ENCODE peak calls at places on chromosomes 3 and 15, in seven cellular contexts. One of them, this sample, is unnamed.

GRCh38 chr15:68271854-68272471 is 5.6 kb upstream of the FEM1B start:
- DNase-seq in foreskin fibroblast: peak; percentile 87
- DNase-seq in EH: peak; percentile 95
- DNase-seq in NCI-H1436 treated with DMSO at 0.1 percent for 48 hours: no peak
- DNase-seq in choroid plexus epithelial cell: peak; percentile 81
- DNase-seq in RCC 7860: peak; percentile 77
- DNase-seq in dorsolateral prefrontal cortex: peak; percentile 55
- DNase-seq in this sample: peak; percentile 87

GRCh38 chr3:174955513-174956001 is 96.4 kb downstream of the NAALADL2 start:
- DNase-seq in dorsolateral prefrontal cortex: no peak
- DNase-seq in choroid plexus epithelial cell: peak; percentile 65
- DNase-seq in NCI-H1436 treated with DMSO at 0.1 percent for 48 hours: no peak
- DNase-seq in RCC 7860: peak; percentile 65
- DNase-seq in foreskin fibroblast: peak; percentile 64
- DNase-seq in EH: peak; percentile 75
- DNase-seq in this sample: peak; percentile 13

GRCh38 chr3:13210221-13210975 is 137.2 kb upstream of the IQSEC1 start:
- DNase-seq in RCC 7860: no peak
- DNase-seq in choroid plexus epithelial cell: no peak
- DNase-seq in foreskin fibroblast: no peak
- DNase-seq in NCI-H1436 treated with DMSO at 0.1 percent for 48 hours: no peak
- DNase-seq in dorsolateral prefrontal cortex: no peak
- DNase-seq in EH: no peak
- DNase-seq in this sample: no peak

GRCh38 chr3:80233576-80233975 is 465.8 kb upstream of the ROBO1 start:
- DNase-seq in RCC 7860: no peak
- DNase-seq in foreskin fibroblast: no peak
- DNase-seq in choroid plexus epithelial cell: no peak
- DNase-seq in EH: no peak
- DNase-seq in dorsolateral prefrontal cortex: no peak
- DNase-seq in NCI-H1436 treated with DMSO at 0.1 percent for 48 hours: no peak
- DNase-seq in this sample: no peak

GRCh38 chr3:20683912-20684311 is 497.9 kb upstream of the SGO1 start:
- DNase-seq in NCI-H1436 treated with DMSO at 0.1 percent for 48 hours: no peak
- DNase-seq in foreskin fibroblast: peak; percentile 81
- DNase-seq in dorsolateral prefrontal cortex: no peak
- DNase-seq in EH: peak; percentile 88
- DNase-seq in RCC 7860: no peak
- DNase-seq in choroid plexus epithelial cell: peak; percentile 60
- DNase-seq in this sample: peak; percentile 62

GRCh38 chr15:67923647-67923971 is 83.8 kb upstream of the RNU6-1 start:
- DNase-seq in NCI-H1436 treated with DMSO at 0.1 percent for 48 hours: no peak
- DNase-seq in choroid plexus epithelial cell: peak; percentile 75
- DNase-seq in RCC 7860: no peak
- DNase-seq in foreskin fibroblast: peak; percentile 19
- DNase-seq in dorsolateral prefrontal cortex: no peak
- DNase-seq in EH: no peak
- DNase-seq in this sample: no peak

GRCh38 chr3:112776000-112776399 is 70.7 kb downstream of the CD200R1L start:
- DNase-seq in EH: peak; percentile 53
- DNase-seq in dorsolateral prefrontal cortex: no peak
- DNase-seq in NCI-H1436 treated with DMSO at 0.1 percent for 48 hours: no peak
- DNase-seq in foreskin fibroblast: peak; percentile 47
- DNase-seq in choroid plexus epithelial cell: peak; percentile 65
- DNase-seq in RCC 7860: no peak
- DNase-seq in this sample: no peak

GRCh38 chr15:101692799-101693198 is 31.5 kb downstream of the TARS3 start:
- DNase-seq in NCI-H1436 treated with DMSO at 0.1 percent for 48 hours: no peak
- DNase-seq in choroid plexus epithelial cell: peak; percentile 64
- DNase-seq in dorsolateral prefrontal cortex: no peak
- DNase-seq in foreskin fibroblast: no peak
- DNase-seq in RCC 7860: no peak
- DNase-seq in EH: no peak
- DNase-seq in this sample: no peak

GRCh38 chr15:41930221-41930866 is 36.5 kb upstream of the SPTBN5 start:
- DNase-seq in RCC 7860: peak; percentile 94
- DNase-seq in EH: peak; percentile 98
- DNase-seq in choroid plexus epithelial cell: peak; percentile 87
- DNase-seq in foreskin fibroblast: peak; percentile 93
- DNase-seq in NCI-H1436 treated with DMSO at 0.1 percent for 48 hours: no peak
- DNase-seq in dorsolateral prefrontal cortex: no peak
- DNase-seq in this sample: peak; percentile 99

GRCh38 chr3:143970773-143971366 is 753 bp upstream of the DIPK2A start:
- DNase-seq in RCC 7860: peak; percentile 23
- DNase-seq in EH: no peak
- DNase-seq in choroid plexus epithelial cell: peak; percentile 45
- DNase-seq in NCI-H1436 treated with DMSO at 0.1 percent for 48 hours: peak; percentile 27
- DNase-seq in foreskin fibroblast: peak; percentile 76
- DNase-seq in dorsolateral prefrontal cortex: peak; percentile 48
- DNase-seq in this sample: no peak

GRCh38 chr3:43503067-43503728 is 118.6 kb downstream of the ANO10 start:
- DNase-seq in EH: peak; percentile 44
- DNase-seq in foreskin fibroblast: peak; percentile 53
- DNase-seq in NCI-H1436 treated with DMSO at 0.1 percent for 48 hours: no peak
- DNase-seq in choroid plexus epithelial cell: peak; percentile 71
- DNase-seq in dorsolateral prefrontal cortex: no peak
- DNase-seq in RCC 7860: peak; percentile 26
- DNase-seq in this sample: peak; percentile 35

GRCh38 chr3:133592843-133593242 is 19.4 kb downstream of the CDV3 start:
- DNase-seq in dorsolateral prefrontal cortex: no peak
- DNase-seq in NCI-H1436 treated with DMSO at 0.1 percent for 48 hours: no peak
- DNase-seq in RCC 7860: no peak
- DNase-seq in choroid plexus epithelial cell: no peak
- DNase-seq in foreskin fibroblast: no peak
- DNase-seq in EH: no peak
- DNase-seq in this sample: no peak

GRCh38 chr3:124097362-124098120 is 105.6 kb upstream of the ROPN1 start:
- DNase-seq in choroid plexus epithelial cell: no peak
- DNase-seq in NCI-H1436 treated with DMSO at 0.1 percent for 48 hours: no peak
- DNase-seq in foreskin fibroblast: no peak
- DNase-seq in dorsolateral prefrontal cortex: no peak
- DNase-seq in RCC 7860: no peak
- DNase-seq in EH: no peak
- DNase-seq in this sample: no peak

GRCh38 chr3:147895509-147895908 is 486.3 kb downstream of the ZIC1 start:
- DNase-seq in dorsolateral prefrontal cortex: no peak
- DNase-seq in choroid plexus epithelial cell: no peak
- DNase-seq in EH: no peak
- DNase-seq in RCC 7860: no peak
- DNase-seq in foreskin fibroblast: no peak
- DNase-seq in NCI-H1436 treated with DMSO at 0.1 percent for 48 hours: no peak
- DNase-seq in this sample: no peak

GRCh38 chr15:69760890-69761568 is 308.4 kb downstream of the RPLP1 start:
- DNase-seq in EH: peak; percentile 99
- DNase-seq in RCC 7860: peak; percentile 91
- DNase-seq in choroid plexus epithelial cell: peak; percentile 98
- DNase-seq in dorsolateral prefrontal cortex: no peak
- DNase-seq in NCI-H1436 treated with DMSO at 0.1 percent for 48 hours: no peak
- DNase-seq in foreskin fibroblast: peak; percentile 92
- DNase-seq in this sample: peak; percentile 100

GRCh38 chr3:119700269-119700919 is 2.4 kb upstream of the CFAP91 start:
- DNase-seq in NCI-H1436 treated with DMSO at 0.1 percent for 48 hours: no peak
- DNase-seq in EH: peak; percentile 49
- DNase-seq in foreskin fibroblast: peak; percentile 5
- DNase-seq in choroid plexus epithelial cell: peak; percentile 39
- DNase-seq in RCC 7860: peak; percentile 83
- DNase-seq in dorsolateral prefrontal cortex: no peak
- DNase-seq in this sample: peak; percentile 59

GRCh38 chr3:13782501-13782900 is 97.4 kb downstream of the WNT7A start:
- DNase-seq in EH: no peak
- DNase-seq in RCC 7860: no peak
- DNase-seq in NCI-H1436 treated with DMSO at 0.1 percent for 48 hours: no peak
- DNase-seq in foreskin fibroblast: no peak
- DNase-seq in dorsolateral prefrontal cortex: peak; percentile 43
- DNase-seq in choroid plexus epithelial cell: no peak
- DNase-seq in this sample: peak; percentile 16

GRCh38 chr15:70763950-70764730 is 782 bp upstream of the UACA start:
- DNase-seq in choroid plexus epithelial cell: no peak
- DNase-seq in RCC 7860: no peak
- DNase-seq in foreskin fibroblast: no peak
- DNase-seq in EH: no peak
- DNase-seq in NCI-H1436 treated with DMSO at 0.1 percent for 48 hours: no peak
- DNase-seq in dorsolateral prefrontal cortex: no peak
- DNase-seq in this sample: no peak

GRCh38 chr15:101014276-101014675 is 95.1 kb downstream of the LRRK1 start:
- DNase-seq in foreskin fibroblast: no peak
- DNase-seq in choroid plexus epithelial cell: no peak
- DNase-seq in EH: no peak
- DNase-seq in NCI-H1436 treated with DMSO at 0.1 percent for 48 hours: no peak
- DNase-seq in dorsolateral prefrontal cortex: no peak
- DNase-seq in RCC 7860: no peak
- DNase-seq in this sample: no peak

GRCh38 chr15:90099868-90100854 is 2.1 kb downstream of the IDH2 start:
- DNase-seq in choroid plexus epithelial cell: peak; percentile 33
- DNase-seq in RCC 7860: no peak
- DNase-seq in dorsolateral prefrontal cortex: peak; percentile 64
- DNase-seq in NCI-H1436 treated with DMSO at 0.1 percent for 48 hours: no peak
- DNase-seq in EH: peak; percentile 87
- DNase-seq in foreskin fibroblast: peak; percentile 77
- DNase-seq in this sample: peak; percentile 61

This sample was measured in RPMI7951.